ENCODE peak calls at places on chromosomes 16 and 17, in ten cellular contexts. Z, H, N, U, W, R, X, M, S and O are unnamed samples. For H3K4me1, the result is how much of the 10 kb centered on the place peaks cover.

GRCh38 chr17:72587773-72588511 is 467.1 kb downstream of the SOX9 start:
- DNase-seq in N (no peak), Z (no peak), W (no peak), U (no peak), S (peak), M (no peak), H (no peak), R (no peak), X (no peak), O (no peak)

GRCh38 chr16:84650062-84650991 is 2.0 kb downstream of the KLHL36 start:
- DNase-seq in Z (no peak), N (peak), M (no peak), R (no peak), H (no peak), W (no peak), U (no peak), S (no peak), X (no peak), O (no peak)

GRCh38 chr16:84132527-84133285 is 12.3 kb downstream of the HSDL1 start:
- DNase-seq in R (no peak), M (no peak), Z (no peak), S (no peak), H (no peak), W (no peak), X (no peak), N (no peak), U (no peak), O (no peak)

GRCh38 chr16:78307824-78308528 is 208.5 kb downstream of the WWOX start:
- DNase-seq in H (no peak), Z (no peak), X (no peak), U (no peak), M (no peak), R (no peak), N (no peak), W (no peak), S (peak), O (no peak)

GRCh38 chr17:8175795-8176196 is 384 bp downstream of the TMEM107 start:
- DNase-seq in N (no peak), M (no peak), Z (no peak), R (no peak), U (peak), W (no peak), H (peak), X (no peak), S (no peak), O (no peak)

GRCh38 chr16:48542020-48542473 is 67.9 kb downstream of the N4BP1 start:
- DNase-seq in N (peak), H (peak), U (peak), M (no peak), Z (no peak), R (peak), X (peak), S (no peak), W (no peak), O (peak)

GRCh38 chr16:83701494-83701893 is 106.3 kb upstream of the HSBP1 start:
- DNase-seq in Z (no peak), M (peak), R (no peak), W (peak), S (peak), X (no peak), H (no peak), N (no peak), U (peak), O (no peak)

GRCh38 chr17:13302983-13303382 is 285.2 kb upstream of the ELAC2 start:
- DNase-seq in N (no peak), Z (no peak), X (no peak), S (no peak), M (no peak), H (no peak), W (peak), R (no peak), U (no peak), O (no peak)

GRCh38 chr16:69106491-69107291 is 1.2 kb downstream of the HAS3 start:
- DNase-seq in Z (no peak), H (peak), U (no peak), S (peak), N (peak), W (no peak), M (no peak), R (no peak), X (no peak), O (no peak)

GRCh38 chr17:19388791-19389190 is 1.8 kb upstream of the MFAP4 start:
- DNase-seq in N (no peak), S (no peak), W (no peak), X (no peak), R (no peak), M (no peak), Z (no peak), H (no peak), U (peak), O (no peak)

GRCh38 chr16:81397879-81398516 is 46.6 kb upstream of the CMIP start:
- DNase-seq in R (no peak), H (no peak), X (no peak), U (no peak), S (no peak), N (no peak), W (no peak), M (peak), Z (no peak), O (no peak)

GRCh38 chr17:44830359-44831269 is 527 bp upstream of the GJC1 start:
- DNase-seq in Z (no peak), H (peak), W (peak), X (no peak), R (no peak), U (no peak), N (peak), S (peak), M (no peak), O (no peak)

GRCh38 chr16:81928975-81929374 is 82.3 kb downstream of the SDR42E1 start:
- DNase-seq in Z (no peak), W (no peak), S (no peak), H (no peak), U (no peak), X (no peak), N (no peak), M (peak), R (no peak), O (no peak)

GRCh38 chr17:2551928-2552327 is 40.2 kb upstream of the METTL16 start:
- DNase-seq in U (no peak), W (no peak), M (no peak), R (no peak), S (peak), N (no peak), X (no peak), Z (no peak), H (no peak), O (no peak)

GRCh38 chr16:12305081-12305596 is 328.6 kb downstream of the SNX29 start:
- DNase-seq in H (no peak), X (no peak), U (no peak), S (no peak), M (no peak), Z (no peak), W (no peak), N (no peak), R (no peak), O (no peak)

GRCh38 chr17:79793924-79794304 is 3.0 kb downstream of the CBX8 start:
- DNase-seq in H (no peak), X (no peak), N (peak), S (peak), R (no peak), W (no peak), Z (no peak), M (no peak), U (no peak), O (no peak)

GRCh38 chr16:586645-587590 is 2.9 kb upstream of the RAB40C start:
- DNase-seq in X (no peak), M (no peak), N (no peak), U (peak), R (no peak), S (no peak), H (peak), Z (no peak), W (no peak), O (no peak)

GRCh38 chr16:29993191-29993902 is 2.1 kb downstream of the HIRIP3 start:
- DNase-seq in Z (no peak), H (peak), X (no peak), R (no peak), W (no peak), M (no peak), S (no peak), N (no peak), U (no peak), O (no peak)

GRCh38 chr17:18377437-18378204 is at the start of gene EVPLL:
- DNase-seq in U (no peak), H (peak), W (peak), X (peak), S (peak), R (no peak), M (no peak), Z (no peak), N (peak), O (peak)

GRCh38 chr17:58268774-58269556 is 11.8 kb downstream of the MPO start:
- DNase-seq in Z (no peak), S (peak), H (peak), W (no peak), R (no peak), X (no peak), U (no peak), N (no peak), M (no peak), O (no peak)

GRCh38 chr16:56967733-56968132 is 6.0 kb downstream of the CETP start:
- DNase-seq in S (no peak), M (no peak), R (no peak), W (no peak), H (no peak), U (no peak), N (no peak), Z (no peak), X (peak), O (no peak)

GRCh38 chr16:86370036-86370435 is 140.3 kb upstream of the FOXF1 start:
- DNase-seq in X (no peak), N (no peak), R (no peak), H (no peak), Z (no peak), S (no peak), W (no peak), U (no peak), M (no peak), O (no peak)

GRCh38 chr16:58854392-58854791 is 120.3 kb upstream of the GOT2 start:
- DNase-seq in X (no peak), Z (no peak), N (no peak), R (no peak), S (no peak), M (no peak), H (no peak), U (no peak), W (no peak), O (no peak)

GRCh38 chr16:87704754-87705353 is 60.9 kb downstream of the KLHDC4 start:
- DNase-seq in U (no peak), S (no peak), H (no peak), X (no peak), M (no peak), Z (no peak), W (no peak), N (no peak), R (no peak), O (no peak)

GRCh38 chr17:34607917-34608316 is 28.5 kb downstream of the TMEM132E start:
- DNase-seq in Z (no peak), U (no peak), N (no peak), H (no peak), M (no peak), W (no peak), S (peak), R (no peak), X (no peak), O (no peak)

GRCh38 chr16:58885528-58886170 is 151.5 kb upstream of the GOT2 start:
- DNase-seq in R (no peak), U (no peak), W (no peak), M (no peak), H (no peak), N (no peak), Z (no peak), X (no peak), S (no peak), O (no peak)

GRCh38 chr17:60506312-60506711 is 19.7 kb downstream of the APPBP2 start:
- DNase-seq in M (no peak), R (no peak), N (no peak), H (no peak), Z (no peak), W (no peak), S (no peak), X (no peak), U (no peak), O (no peak)

GRCh38 chr16:4277987-4278513 is 5.2 kb upstream of the TFAP4 start:
- DNase-seq in X (no peak), U (no peak), W (no peak), N (no peak), R (no peak), S (no peak), Z (no peak), H (no peak), M (no peak), O (no peak)

GRCh38 chr17:48478224-48479013 is 48.4 kb upstream of the SKAP1 start:
- DNase-seq in W (no peak), X (no peak), R (no peak), S (no peak), U (no peak), M (no peak), N (no peak), Z (no peak), H (no peak), O (no peak)

GRCh38 chr16:49856741-49857330 is 924 bp upstream of the ZNF423 start:
- DNase-seq in X (peak), M (peak), N (peak), W (peak), Z (peak), R (peak), S (peak), H (peak), U (peak), O (peak)

GRCh38 chr17:7548585-7549400 is at the start of gene TNFSF12:
- DNase-seq in Z (peak), H (peak), R (peak), X (peak), M (no peak), W (no peak), S (peak), N (no peak), U (peak), O (peak)

GRCh38 chr16:17776888-17777287 is 306.1 kb upstream of the XYLT1 start:
- DNase-seq in H (no peak), Z (no peak), M (no peak), W (no peak), X (no peak), N (no peak), S (no peak), U (no peak), R (no peak), O (no peak)

GRCh38 chr16:23027386-23027785 is 121.9 kb downstream of the USP31 start:
- DNase-seq in Z (no peak), M (no peak), S (no peak), R (no peak), X (no peak), U (no peak), N (no peak), W (no peak), H (no peak), O (no peak)

GRCh38 chr17:48569676-48570324 is 8.3 kb downstream of the HOXB4 start:
- DNase-seq in W (no peak), Z (no peak), S (no peak), X (no peak), U (no peak), R (no peak), M (no peak), N (no peak), H (no peak), O (no peak)

GRCh38 chr17:82407255-82407654 is 10.9 kb upstream of the HEXD start:
- DNase-seq in M (no peak), H (no peak), Z (no peak), R (no peak), X (peak), S (no peak), U (no peak), N (no peak), W (no peak), O (peak)

GRCh38 chr17:82402865-82403264 is 15.3 kb upstream of the HEXD start:
- DNase-seq in Z (no peak), M (no peak), W (no peak), N (no peak), X (no peak), R (no peak), U (no peak), S (no peak), H (no peak), O (no peak)

GRCh38 chr17:82403662-82404660 is 14.2 kb upstream of the HEXD start:
- DNase-seq in M (no peak), N (no peak), Z (no peak), S (no peak), R (no peak), W (no peak), U (no peak), H (no peak), X (no peak), O (no peak)

GRCh38 chr17:82406131-82406671 is 11.9 kb upstream of the HEXD start:
- DNase-seq in R (no peak), M (no peak), W (no peak), N (no peak), X (no peak), Z (no peak), U (no peak), S (no peak), H (no peak), O (no peak)

GRCh38 chr17:82405051-82405450 is 13.1 kb upstream of the HEXD start:
- DNase-seq in N (no peak), S (no peak), H (no peak), U (no peak), M (no peak), R (no peak), X (no peak), Z (no peak), W (no peak), O (no peak)
- H3K4me1 ChIP-seq in N (under half), S (under half), H (under half), U (under half), M (under half), R (under half), X (under half), Z (under half), W (under half), O (under half)

DNA sequence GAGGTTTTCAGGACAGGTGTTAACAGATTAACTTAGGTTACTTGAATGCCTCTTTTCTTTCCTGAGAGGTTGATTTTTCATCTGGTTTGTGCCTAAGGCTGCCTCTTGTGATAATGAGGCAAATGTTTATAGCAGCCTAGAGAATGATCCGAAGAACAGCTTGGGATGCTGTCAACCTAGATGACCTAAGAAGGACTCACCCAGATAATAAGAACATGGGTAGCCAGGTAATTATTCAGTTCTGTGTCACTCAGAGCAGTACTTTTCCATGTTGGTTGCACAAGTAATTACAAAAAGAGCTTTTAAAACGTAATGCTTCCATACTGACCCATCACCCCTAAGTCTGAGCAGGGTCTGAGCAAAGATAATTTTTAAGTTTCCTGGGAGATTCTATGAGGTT is 60.3 kb downstream of the CHD9 start:
- DNase-seq in R (no peak), X (no peak), H (no peak), U (no peak), Z (no peak), M (no peak), W (no peak), N (no peak), S (no peak), O (no peak)
- TF ChIP-seq CTCF in R (no peak), X (no peak), H (no peak), U (no peak), Z (no peak), M (no peak), W (no peak), N (no peak), S (no peak), O (no peak)

GRCh38 chr17:67490471-67490870 is 113.4 kb downstream of the PITPNC1 start:
- DNase-seq in N (no peak), Z (no peak), H (no peak), M (no peak), R (no peak), W (no peak), X (no peak), S (peak), U (no peak), O (no peak)
- H3K4me1 ChIP-seq in N (under half), Z (under half), H (under half), M (under half), R (under half), W (under half), X (under half), S (under half), U (under half), O (half or more)

GRCh38 chr17:81664051-81664470 is 2.3 kb downstream of the OXLD1 start:
- DNase-seq in W (no peak), Z (no peak), X (no peak), U (no peak), S (no peak), H (no peak), R (no peak), N (no peak), M (no peak), O (no peak)

GRCh38 chr17:81665205-81666091 is 957 bp downstream of the OXLD1 start:
- DNase-seq in W (peak), S (peak), R (no peak), U (no peak), N (peak), H (no peak), M (no peak), X (no peak), Z (no peak), O (no peak)

GRCh38 chr17:81667754-81668153 is 1.2 kb downstream of the CCDC137 start:
- DNase-seq in U (no peak), X (no peak), H (no peak), S (peak), Z (no peak), N (no peak), R (no peak), M (no peak), W (no peak), O (no peak)

GRCh38 chr17:81666092-81666341 is 388 bp downstream of the OXLD1 start:
- DNase-seq in U (no peak), N (no peak), R (no peak), W (no peak), S (no peak), M (no peak), X (no peak), H (no peak), Z (no peak), O (no peak)

DNA sequence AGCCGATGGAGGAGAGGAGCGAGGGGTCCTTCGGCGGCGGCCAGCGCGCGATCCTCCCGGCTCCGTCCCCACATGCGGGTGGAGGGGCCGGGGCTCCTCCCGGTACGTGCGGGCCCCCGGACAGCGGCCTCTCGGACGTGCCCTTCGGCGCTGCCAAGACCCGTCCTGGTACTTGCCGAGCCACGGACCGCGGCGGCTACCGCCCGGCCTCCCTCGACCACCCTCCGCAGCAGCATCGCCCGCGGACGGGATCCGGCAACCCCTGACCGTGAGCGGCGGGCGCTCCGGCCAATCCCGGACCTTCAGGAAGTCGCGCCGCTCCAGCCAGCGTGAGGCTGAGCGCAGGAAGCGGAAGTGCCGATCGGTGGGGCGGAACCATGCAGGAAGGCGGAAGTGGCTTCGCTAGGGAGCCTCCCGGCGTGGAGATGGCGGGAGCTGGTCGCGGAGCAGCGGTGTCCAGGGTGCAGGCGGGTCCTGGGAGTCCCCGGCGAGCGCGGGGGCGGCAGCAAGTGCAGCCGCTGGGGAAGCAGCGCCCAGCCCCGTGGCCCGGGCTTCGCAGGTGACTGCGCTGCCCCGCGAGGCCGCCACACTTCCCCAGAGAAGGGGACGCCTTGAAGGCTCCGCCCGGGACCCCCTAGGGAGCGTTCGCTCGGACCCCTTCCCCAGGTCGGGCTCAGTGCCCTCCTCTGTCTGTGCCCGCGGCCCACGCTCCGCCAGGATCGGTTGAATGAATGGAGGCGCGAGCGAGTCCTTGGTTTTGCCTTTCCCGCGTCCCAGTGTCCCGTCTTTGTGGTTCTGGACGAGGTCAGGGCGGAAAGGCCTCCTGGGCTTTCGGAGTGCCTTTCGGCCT is at the start of the genes CCDC137 and OXLD1:
- DNase-seq in X (peak), H (peak), Z (peak), S (peak), M (peak), R (peak), W (peak), U (peak), N (peak), O (peak)
- TF ChIP-seq CTCF in X (no peak), H (no peak), Z (no peak), S (no peak), M (no peak), R (no peak), W (no peak), U (no peak), N (no peak), O (no peak)

DNA sequence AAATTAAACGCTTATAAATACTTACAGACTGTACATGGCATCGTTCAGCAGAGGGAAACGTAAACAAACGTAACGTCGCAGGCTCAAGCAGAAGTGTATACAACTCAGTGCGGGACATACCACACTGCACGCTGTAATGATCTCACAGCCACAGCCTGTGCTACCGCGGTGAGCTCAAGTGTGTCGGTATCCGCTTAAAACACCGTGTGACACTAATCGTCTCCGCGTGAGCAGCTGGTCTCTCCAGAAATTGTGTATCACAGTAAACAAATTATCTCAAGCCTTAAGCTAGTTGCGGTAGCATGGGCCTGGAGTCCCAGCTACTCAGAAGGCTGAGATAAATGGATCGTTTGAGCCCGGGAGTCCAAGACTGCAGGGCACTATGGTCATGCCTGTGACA is 115.3 kb downstream of the ANKRD11 start:
- DNase-seq in U (no peak), Z (no peak), X (peak), H (peak), N (no peak), R (no peak), M (no peak), S (no peak), W (no peak), O (no peak)
- H3K4me1 ChIP-seq in U (under half), Z (under half), X (half or more), H (under half), N (under half), R (under half), M (under half), S (under half), W (under half), O (half or more)